ENCODE peak calls at places on chromosomes 11 and 22, in seven cellular contexts. G, V, X, Z, A, P and H are unnamed samples.

GRCh38 chr22:49103314-49104052 is 724.2 kb downstream of the BRD1 start:
- DNase-seq in G (no peak), V (no peak), X (no peak), Z (peak), A (peak), P (no peak), H (peak)

GRCh38 chr11:6523253-6523652 is 26.2 kb downstream of the DNHD1 start:
- DNase-seq in G (no peak), V (no peak), X (no peak), Z (no peak), A (no peak), P (no peak), H (no peak)

GRCh38 chr11:73206751-73207280 is 11.3 kb upstream of the P2RY2 start:
- DNase-seq in G (no peak), V (no peak), X (no peak), Z (no peak), A (no peak), P (no peak), H (no peak)

GRCh38 chr11:1336836-1337646 is 27.6 kb upstream of the TOLLIP start:
- DNase-seq in G (no peak), V (no peak), X (peak), Z (peak), A (peak), P (peak), H (peak)

GRCh38 chr11:8617063-8617462 is 23.0 kb upstream of the STK33 start:
- DNase-seq in G (no peak), V (no peak), X (no peak), Z (no peak), A (no peak), P (no peak), H (no peak)

GRCh38 chr11:131688056-131688693 is 317.8 kb downstream of the NTM start:
- DNase-seq in G (peak), V (peak), X (peak), Z (no peak), A (no peak), P (peak), H (peak)

GRCh38 chr11:114027396-114027795 is 32.1 kb upstream of the ZBTB16 start:
- DNase-seq in G (no peak), V (no peak), X (no peak), Z (peak), A (no peak), P (no peak), H (no peak)

GRCh38 chr11:1131033-1131911 is 26.5 kb upstream of the MUC5AC start:
- DNase-seq in G (peak), V (no peak), X (peak), Z (peak), A (peak), P (peak), H (no peak)

GRCh38 chr11:66851698-66852465 is 5.0 kb upstream of the LRFN4 start:
- DNase-seq in G (no peak), V (no peak), X (peak), Z (peak), A (no peak), P (no peak), H (no peak)

GRCh38 chr22:50697667-50698506 is 25.3 kb downstream of the SHANK3 start:
- DNase-seq in G (no peak), V (no peak), X (no peak), Z (peak), A (no peak), P (peak), H (peak)

GRCh38 chr11:105000167-105000566 is 22.8 kb downstream of the CASP5 start:
- DNase-seq in G (no peak), V (no peak), X (no peak), Z (no peak), A (no peak), P (no peak), H (no peak)

GRCh38 chr11:9001736-9002135 is 2.1 kb downstream of the NRIP3 start:
- DNase-seq in G (no peak), V (no peak), X (no peak), Z (no peak), A (no peak), P (no peak), H (no peak)

GRCh38 chr11:37124384-37124783 is 526.3 kb upstream of the RAG2 start:
- DNase-seq in G (no peak), V (no peak), X (no peak), Z (no peak), A (no peak), P (no peak), H (no peak)

GRCh38 chr11:123103326-123103980 is 41.5 kb upstream of the HSPA8 start:
- DNase-seq in G (no peak), V (peak), X (no peak), Z (peak), A (peak), P (peak), H (no peak)

GRCh38 chr11:116162541-116163230 is 610.1 kb downstream of the BUD13 start:
- DNase-seq in G (no peak), V (no peak), X (peak), Z (no peak), A (no peak), P (no peak), H (peak)

GRCh38 chr11:130037881-130038601 is 31.7 kb upstream of the APLP2 start:
- DNase-seq in G (no peak), V (no peak), X (no peak), Z (no peak), A (no peak), P (no peak), H (no peak)

GRCh38 chr22:23237201-23237798 is 57.0 kb downstream of the BCR start:
- DNase-seq in G (peak), V (peak), X (no peak), Z (peak), A (no peak), P (no peak), H (no peak)

GRCh38 chr11:235180-235997 is 753 bp downstream of the SIRT3 start:
- DNase-seq in G (no peak), V (no peak), X (no peak), Z (peak), A (peak), P (peak), H (no peak)

GRCh38 chr11:126799974-126800373 is 200.6 kb downstream of the KIRREL3 start:
- DNase-seq in G (no peak), V (no peak), X (no peak), Z (no peak), A (no peak), P (peak), H (no peak)

DNA sequence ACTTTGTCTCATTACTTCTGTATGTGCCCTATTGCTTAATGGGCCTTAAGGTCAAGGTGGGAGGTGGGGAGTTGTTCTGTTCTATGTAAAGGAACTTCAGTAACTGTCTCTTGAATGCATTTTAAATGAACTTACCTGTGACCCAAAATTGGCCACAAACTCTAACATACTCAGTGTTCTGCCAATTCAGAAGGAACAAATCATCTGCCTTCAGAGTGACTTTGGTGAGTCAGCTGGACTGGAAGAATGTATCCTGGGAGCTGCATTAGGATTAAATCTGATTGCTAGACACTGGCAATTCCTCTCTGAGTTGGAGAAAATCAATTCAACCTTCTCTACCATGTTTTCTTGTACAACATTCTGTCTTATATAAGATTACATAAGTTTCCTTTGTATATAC is 1104.8 kb downstream of the DLG2 start:
- DNase-seq in G (no peak), V (no peak), X (no peak), Z (no peak), A (no peak), P (no peak), H (no peak)
- TF ChIP-seq CTCF in G (no peak), V (no peak), X (no peak), Z (no peak), A (no peak), P (no peak), H (no peak)

GRCh38 chr22:20552450-20552894 is 45.1 kb downstream of the MED15 start:
- DNase-seq in G (peak), V (peak), X (no peak), Z (peak), A (peak), P (peak), H (no peak)
- TF ChIP-seq POLR2A in G (no peak), V (no peak), X (no peak), Z (no peak), A (no peak), P (no peak), H (no peak)

DNA sequence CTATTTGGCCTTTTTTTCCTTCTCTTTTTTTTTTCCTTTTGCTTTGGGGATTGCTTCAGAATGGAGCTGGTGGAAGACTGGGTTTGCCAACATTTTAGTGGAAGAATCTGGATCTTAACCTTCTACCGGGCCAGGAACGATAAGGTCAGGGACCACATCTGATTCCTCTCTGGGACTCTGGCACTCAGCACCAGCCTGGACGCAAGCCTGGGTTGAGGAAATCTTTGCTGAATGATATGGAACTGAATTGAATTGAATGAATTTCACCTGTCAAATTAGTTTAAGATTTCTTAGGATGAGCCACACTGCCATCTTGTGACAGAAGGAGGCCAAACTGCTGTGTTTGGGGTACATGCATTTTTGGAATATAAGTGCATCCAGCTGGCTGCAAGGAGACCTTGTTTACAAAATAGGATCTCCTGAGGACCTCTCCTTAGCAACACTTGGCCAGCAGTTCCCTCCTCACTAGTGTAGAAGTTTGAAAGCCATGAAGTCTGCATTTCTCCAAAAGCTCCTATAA is 30.4 kb downstream of the TPBGL start:
- DNase-seq in G (no peak), V (no peak), X (no peak), Z (peak), A (peak), P (peak), H (peak)
- TF ChIP-seq CTCF in G (no peak), V (no peak), X (no peak), Z (no peak), A (no peak), P (no peak), H (peak)

DNA sequence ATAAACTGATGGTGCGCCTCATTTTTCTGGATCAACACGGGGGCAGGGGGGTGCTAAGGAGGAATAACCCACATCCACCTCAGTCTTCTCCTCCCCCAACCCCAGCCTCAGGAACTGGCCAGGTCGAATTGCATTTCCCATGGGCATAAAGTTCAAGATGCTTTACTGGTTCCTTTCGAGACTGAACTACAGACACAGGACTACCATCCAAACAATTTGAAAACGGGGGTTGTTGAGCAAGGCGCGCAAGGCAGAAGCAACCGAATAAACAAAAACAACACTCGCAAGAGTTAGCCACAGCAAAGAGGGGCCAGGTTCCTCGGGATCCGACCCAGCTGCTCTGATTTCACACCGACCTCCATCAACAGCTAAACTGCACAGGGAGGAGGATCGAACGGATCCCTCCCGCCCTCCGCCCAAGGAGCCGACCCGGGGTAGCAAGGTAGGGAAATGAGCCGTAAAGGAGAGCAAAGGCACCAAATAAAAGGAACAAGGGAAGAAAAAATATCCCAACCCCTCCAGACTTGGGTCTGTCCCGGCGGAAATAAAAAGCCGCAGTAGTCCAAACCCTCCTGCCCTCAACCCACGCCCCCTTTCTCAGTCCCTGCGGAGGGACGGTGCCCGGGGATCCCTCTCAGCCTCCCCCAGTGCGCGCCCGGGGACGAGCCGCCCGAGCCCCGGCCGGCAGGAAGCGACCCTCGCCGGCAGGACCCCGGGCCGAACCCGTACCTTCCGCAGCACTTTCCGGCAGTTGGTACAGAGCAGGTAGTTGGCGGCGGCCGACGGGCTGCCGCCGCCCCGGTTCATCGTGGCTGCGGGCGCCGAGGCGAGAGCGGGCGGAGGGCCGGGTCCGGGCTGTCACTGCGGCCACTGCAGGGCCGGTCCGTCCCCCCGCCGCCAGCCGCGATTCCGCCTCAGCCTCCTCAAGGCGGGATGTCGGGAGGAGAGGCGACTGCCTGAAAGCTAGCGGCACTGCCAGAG is 658 bp downstream of the SESN3 start:
- DNase-seq in G (no peak), V (no peak), X (no peak), Z (peak), A (peak), P (peak), H (no peak)
- TF ChIP-seq POLR2A in G (no peak), V (no peak), X (no peak), Z (no peak), A (no peak), P (no peak), H (no peak)

DNA sequence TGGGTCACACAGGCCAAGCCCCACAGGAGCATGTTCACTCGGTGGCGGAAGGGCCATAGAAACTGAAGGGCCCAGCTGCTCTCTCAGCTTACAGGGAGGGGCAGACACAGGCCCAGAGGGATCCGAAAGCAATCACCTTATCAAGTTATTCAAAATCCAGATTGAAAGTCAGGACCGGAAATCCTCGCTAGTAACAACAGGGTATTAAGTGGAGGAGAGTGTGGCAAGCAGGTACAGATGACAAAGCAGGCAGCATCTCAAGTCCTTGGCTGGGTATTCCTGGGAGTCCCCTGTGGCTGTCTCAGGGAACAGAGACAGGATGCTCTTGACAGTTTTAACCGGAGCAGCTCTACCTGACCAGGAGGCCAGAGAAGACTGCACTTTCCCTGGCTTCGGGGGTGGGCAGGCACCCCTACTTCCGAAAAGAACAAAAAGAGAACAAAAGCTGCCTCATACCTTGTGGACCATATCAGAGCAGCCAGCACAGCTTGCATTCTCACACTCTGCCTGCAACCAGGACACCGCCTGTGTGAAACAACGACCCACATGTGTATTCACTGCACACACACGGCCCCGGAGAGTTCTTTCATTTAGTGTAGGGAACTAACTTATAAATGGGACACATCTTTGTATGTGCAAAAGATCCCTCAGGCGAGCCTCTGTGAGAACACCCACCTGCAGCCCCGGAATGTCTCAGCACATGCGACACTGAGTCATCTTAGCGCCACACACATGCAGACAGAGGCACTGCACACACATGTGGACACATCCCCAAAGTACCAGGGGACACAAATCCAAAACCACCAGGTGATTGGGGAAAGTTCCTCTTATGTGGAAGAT is 78.3 kb downstream of the MICAL3 start:
- DNase-seq in G (peak), V (no peak), X (no peak), Z (peak), A (no peak), P (no peak), H (no peak)
- TF ChIP-seq CTCF in G (no peak), V (no peak), X (no peak), Z (no peak), A (no peak), P (no peak), H (no peak)

DNA sequence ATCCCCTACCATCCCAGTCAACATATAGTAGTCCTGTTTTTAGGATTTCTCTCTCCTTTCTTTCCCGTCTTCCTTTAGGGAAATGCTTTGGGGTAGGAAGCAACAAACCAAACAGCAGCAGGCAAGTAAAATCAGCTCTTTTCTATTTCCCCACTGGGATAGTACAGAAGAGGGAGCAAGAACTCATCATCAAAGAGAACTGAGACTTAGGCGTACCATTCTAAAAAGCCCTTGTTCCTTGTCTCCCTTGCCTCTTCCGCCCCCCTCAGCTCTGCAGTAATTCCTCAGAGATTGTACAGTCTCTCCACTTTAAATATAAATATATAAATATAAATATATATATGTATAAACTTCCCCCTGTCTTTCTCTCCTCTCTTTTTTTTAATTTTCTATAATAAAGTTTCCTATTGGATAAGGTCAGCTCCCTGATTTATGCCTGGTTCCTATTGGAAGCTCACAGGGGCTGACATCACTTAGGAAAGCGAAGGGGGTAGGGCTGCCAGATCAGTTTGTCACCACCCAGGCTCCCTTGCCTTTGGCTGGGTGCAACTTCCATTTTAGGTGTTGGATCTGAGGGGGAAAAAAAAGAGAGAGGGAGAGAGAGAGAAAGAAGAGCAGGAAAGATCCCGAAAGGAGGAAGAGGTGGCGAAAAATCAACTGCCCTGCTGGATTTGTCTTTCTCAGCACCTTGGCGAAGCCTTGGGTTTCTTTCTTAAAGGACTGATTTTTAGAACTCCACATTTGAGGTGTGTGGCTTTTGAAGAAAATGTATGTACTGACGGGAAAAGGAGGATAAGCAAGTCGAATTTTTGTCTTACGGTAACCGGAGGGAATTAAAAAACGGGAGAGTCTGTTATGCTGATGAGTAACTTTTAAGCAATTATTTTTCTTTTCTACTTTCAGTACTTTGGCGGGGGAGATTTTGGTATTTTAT is at the start of gene CTNND1:
- DNase-seq in G (peak), V (peak), X (no peak), Z (peak), A (peak), P (peak), H (peak)
- TF ChIP-seq POLR2A in G (peak), V (peak), X (peak), Z (peak), A (peak), P (no peak), H (peak)